ENCODE peak calls at places on chromosomes 3 and 15, in ten cellular contexts. One of them, this sample, is unnamed.

GRCh38 chr15:85813234-85813633 is 18.5 kb upstream of the KLHL25 start:
- DNase-seq in heart left ventricle: no peak
- DNase-seq in AG04449: no peak
- DNase-seq in fibroblast of the aortic adventitia: no peak
- DNase-seq in ascending aorta: no peak
- DNase-seq in fibroblast of mammary gland: no peak
- DNase-seq in breast epithelium: no peak
- DNase-seq in astrocyte: no peak
- DNase-seq in HFF-Myc: no peak
- DNase-seq in HepG2: no peak
- DNase-seq in this sample: no peak

GRCh38 chr3:53202331-53203015 is 41.5 kb downstream of the PRKCD start:
- DNase-seq in ascending aorta: no peak
- DNase-seq in HFF-Myc: no peak
- DNase-seq in heart left ventricle: no peak
- DNase-seq in HepG2: no peak
- DNase-seq in astrocyte: no peak
- DNase-seq in AG04449: no peak
- DNase-seq in fibroblast of the aortic adventitia: no peak
- DNase-seq in breast epithelium: no peak
- DNase-seq in fibroblast of mammary gland: no peak
- DNase-seq in this sample: no peak

GRCh38 chr3:161266731-161267150 is 45.6 kb downstream of the NMD3 start:
- DNase-seq in ascending aorta: no peak
- DNase-seq in astrocyte: peak; percentile 80
- DNase-seq in breast epithelium: no peak
- DNase-seq in fibroblast of mammary gland: peak; percentile 76
- DNase-seq in AG04449: peak; percentile 49
- DNase-seq in HFF-Myc: peak; percentile 44
- DNase-seq in HepG2: peak; percentile 43
- DNase-seq in heart left ventricle: no peak
- DNase-seq in fibroblast of the aortic adventitia: peak; percentile 59
- DNase-seq in this sample: peak; percentile 80

GRCh38 chr3:170355738-170356595 is 1.5 kb upstream of the SKIL start:
- DNase-seq in fibroblast of the aortic adventitia: peak; percentile 65
- DNase-seq in heart left ventricle: peak; percentile 54
- DNase-seq in breast epithelium: peak; percentile 30
- DNase-seq in astrocyte: peak; percentile 57
- DNase-seq in ascending aorta: peak; percentile 72
- DNase-seq in HepG2: no peak
- DNase-seq in AG04449: no peak
- DNase-seq in HFF-Myc: no peak
- DNase-seq in fibroblast of mammary gland: peak; percentile 25
- DNase-seq in this sample: peak; percentile 80

GRCh38 chr15:35254052-35254451 is 169.0 kb upstream of the NANOGP8 start:
- DNase-seq in fibroblast of mammary gland: no peak
- DNase-seq in breast epithelium: no peak
- DNase-seq in AG04449: no peak
- DNase-seq in ascending aorta: no peak
- DNase-seq in fibroblast of the aortic adventitia: no peak
- DNase-seq in heart left ventricle: no peak
- DNase-seq in astrocyte: no peak
- DNase-seq in HFF-Myc: no peak
- DNase-seq in HepG2: no peak
- DNase-seq in this sample: no peak

GRCh38 chr3:127286571-127287140 is 1.2 kb downstream of the PRR20G start:
- DNase-seq in HFF-Myc: no peak
- DNase-seq in HepG2: no peak
- DNase-seq in fibroblast of the aortic adventitia: peak; percentile 1
- DNase-seq in breast epithelium: no peak
- DNase-seq in astrocyte: no peak
- DNase-seq in AG04449: no peak
- DNase-seq in fibroblast of mammary gland: peak; percentile 21
- DNase-seq in ascending aorta: no peak
- DNase-seq in heart left ventricle: no peak
- DNase-seq in this sample: peak; percentile 1

GRCh38 chr3:15332405-15333098 is at the start of gene SH3BP5:
- DNase-seq in HepG2: no peak
- DNase-seq in astrocyte: peak; percentile 41
- DNase-seq in fibroblast of the aortic adventitia: peak; percentile 56
- DNase-seq in heart left ventricle: peak; percentile 79
- DNase-seq in AG04449: no peak
- DNase-seq in ascending aorta: peak; percentile 84
- DNase-seq in fibroblast of mammary gland: peak; percentile 50
- DNase-seq in breast epithelium: peak; percentile 71
- DNase-seq in HFF-Myc: no peak
- DNase-seq in this sample: peak; percentile 66

GRCh38 chr15:46304320-46304719 is 669.5 kb downstream of the SQOR start:
- DNase-seq in HepG2: peak; percentile 4
- DNase-seq in astrocyte: no peak
- DNase-seq in AG04449: no peak
- DNase-seq in breast epithelium: no peak
- DNase-seq in ascending aorta: no peak
- DNase-seq in heart left ventricle: no peak
- DNase-seq in fibroblast of the aortic adventitia: no peak
- DNase-seq in HFF-Myc: no peak
- DNase-seq in fibroblast of mammary gland: peak; percentile 10
- DNase-seq in this sample: no peak

GRCh38 chr3:72008226-72008996 is 223.5 kb upstream of the PROK2 start:
- DNase-seq in astrocyte: no peak
- DNase-seq in heart left ventricle: no peak
- DNase-seq in HepG2: no peak
- DNase-seq in breast epithelium: no peak
- DNase-seq in fibroblast of mammary gland: peak; percentile 94
- DNase-seq in fibroblast of the aortic adventitia: peak; percentile 42
- DNase-seq in AG04449: no peak
- DNase-seq in HFF-Myc: no peak
- DNase-seq in ascending aorta: no peak
- DNase-seq in this sample: peak; percentile 58

GRCh38 chr3:51539291-51539891 is 872 bp downstream of the RAD54L2 start:
- DNase-seq in HFF-Myc: no peak
- DNase-seq in ascending aorta: peak; percentile 62
- DNase-seq in fibroblast of the aortic adventitia: peak; percentile 52
- DNase-seq in HepG2: no peak
- DNase-seq in astrocyte: peak; percentile 83
- DNase-seq in fibroblast of mammary gland: peak; percentile 79
- DNase-seq in breast epithelium: no peak
- DNase-seq in heart left ventricle: peak; percentile 31
- DNase-seq in AG04449: no peak
- DNase-seq in this sample: peak; percentile 60

GRCh38 chr15:97061392-97061791 is 730.9 kb downstream of the NR2F2 start:
- DNase-seq in fibroblast of mammary gland: no peak
- DNase-seq in HFF-Myc: no peak
- DNase-seq in fibroblast of the aortic adventitia: no peak
- DNase-seq in ascending aorta: no peak
- DNase-seq in astrocyte: no peak
- DNase-seq in AG04449: no peak
- DNase-seq in HepG2: no peak
- DNase-seq in breast epithelium: no peak
- DNase-seq in heart left ventricle: no peak
- DNase-seq in this sample: no peak

GRCh38 chr15:84681822-84682221 is 23.8 kb upstream of the NMB start:
- DNase-seq in fibroblast of the aortic adventitia: no peak
- DNase-seq in HFF-Myc: no peak
- DNase-seq in heart left ventricle: no peak
- DNase-seq in AG04449: no peak
- DNase-seq in ascending aorta: no peak
- DNase-seq in astrocyte: peak; percentile 73
- DNase-seq in breast epithelium: no peak
- DNase-seq in HepG2: no peak
- DNase-seq in fibroblast of mammary gland: peak; percentile 78
- DNase-seq in this sample: peak; percentile 93

GRCh38 chr3:158347966-158348365 is 223.0 kb upstream of the MLF1 start:
- DNase-seq in breast epithelium: no peak
- DNase-seq in fibroblast of the aortic adventitia: peak; percentile 76
- DNase-seq in ascending aorta: no peak
- DNase-seq in astrocyte: peak; percentile 70
- DNase-seq in HFF-Myc: no peak
- DNase-seq in HepG2: no peak
- DNase-seq in fibroblast of mammary gland: peak; percentile 28
- DNase-seq in heart left ventricle: no peak
- DNase-seq in AG04449: no peak
- DNase-seq in this sample: peak; percentile 42

GRCh38 chr15:95498956-95499355 is 831.5 kb upstream of the NR2F2 start:
- DNase-seq in ascending aorta: no peak
- DNase-seq in HepG2: no peak
- DNase-seq in breast epithelium: no peak
- DNase-seq in astrocyte: no peak
- DNase-seq in fibroblast of mammary gland: no peak
- DNase-seq in heart left ventricle: no peak
- DNase-seq in HFF-Myc: no peak
- DNase-seq in AG04449: no peak
- DNase-seq in fibroblast of the aortic adventitia: no peak
- DNase-seq in this sample: no peak

GRCh38 chr3:172164620-172165362 is 125.4 kb downstream of the FNDC3B start:
- DNase-seq in breast epithelium: no peak
- DNase-seq in fibroblast of the aortic adventitia: no peak
- DNase-seq in fibroblast of mammary gland: no peak
- DNase-seq in HFF-Myc: no peak
- DNase-seq in AG04449: no peak
- DNase-seq in HepG2: no peak
- DNase-seq in astrocyte: no peak
- DNase-seq in ascending aorta: no peak
- DNase-seq in heart left ventricle: no peak
- DNase-seq in this sample: no peak

GRCh38 chr3:172166261-172166660 is 126.9 kb downstream of the FNDC3B start:
- DNase-seq in astrocyte: peak; percentile 55
- DNase-seq in HFF-Myc: no peak
- DNase-seq in heart left ventricle: no peak
- DNase-seq in fibroblast of mammary gland: no peak
- DNase-seq in ascending aorta: no peak
- DNase-seq in fibroblast of the aortic adventitia: no peak
- DNase-seq in breast epithelium: no peak
- DNase-seq in AG04449: no peak
- DNase-seq in HepG2: no peak
- DNase-seq in this sample: no peak

GRCh38 chr3:172170310-172170709 is 130.9 kb downstream of the FNDC3B start:
- DNase-seq in HepG2: no peak
- DNase-seq in fibroblast of the aortic adventitia: no peak
- DNase-seq in AG04449: no peak
- DNase-seq in astrocyte: no peak
- DNase-seq in breast epithelium: no peak
- DNase-seq in fibroblast of mammary gland: no peak
- DNase-seq in heart left ventricle: no peak
- DNase-seq in ascending aorta: no peak
- DNase-seq in HFF-Myc: no peak
- DNase-seq in this sample: no peak

GRCh38 chr3:172167892-172168648 is 128.7 kb downstream of the FNDC3B start:
- DNase-seq in heart left ventricle: no peak
- DNase-seq in astrocyte: peak; percentile 35
- DNase-seq in fibroblast of the aortic adventitia: peak; percentile 40
- DNase-seq in AG04449: no peak
- DNase-seq in fibroblast of mammary gland: peak; percentile 71
- DNase-seq in HepG2: no peak
- DNase-seq in breast epithelium: no peak
- DNase-seq in HFF-Myc: no peak
- DNase-seq in ascending aorta: no peak
- DNase-seq in this sample: no peak

GRCh38 chr3:172166890-172167289 is 127.5 kb downstream of the FNDC3B start:
- DNase-seq in fibroblast of mammary gland: no peak
- DNase-seq in HepG2: no peak
- DNase-seq in HFF-Myc: no peak
- DNase-seq in ascending aorta: no peak
- DNase-seq in fibroblast of the aortic adventitia: no peak
- DNase-seq in astrocyte: no peak
- DNase-seq in breast epithelium: no peak
- DNase-seq in AG04449: no peak
- DNase-seq in heart left ventricle: no peak
- DNase-seq in this sample: no peak
- H3K4me3 ChIP-seq in fibroblast of mammary gland: no peak overlapping the region
- H3K4me3 ChIP-seq in HepG2: no peak overlapping the region
- H3K4me3 ChIP-seq in HFF-Myc: no peak overlapping the region
- H3K4me3 ChIP-seq in ascending aorta: no peak overlapping the region
- H3K4me3 ChIP-seq in fibroblast of the aortic adventitia: no peak overlapping the region
- H3K4me3 ChIP-seq in astrocyte: no peak overlapping the region
- H3K4me3 ChIP-seq in breast epithelium: no peak overlapping the region
- H3K4me3 ChIP-seq in AG04449: no peak overlapping the region
- H3K4me3 ChIP-seq in heart left ventricle: no peak overlapping the region
- H3K4me3 ChIP-seq in this sample: no peak overlapping the region

DNA sequence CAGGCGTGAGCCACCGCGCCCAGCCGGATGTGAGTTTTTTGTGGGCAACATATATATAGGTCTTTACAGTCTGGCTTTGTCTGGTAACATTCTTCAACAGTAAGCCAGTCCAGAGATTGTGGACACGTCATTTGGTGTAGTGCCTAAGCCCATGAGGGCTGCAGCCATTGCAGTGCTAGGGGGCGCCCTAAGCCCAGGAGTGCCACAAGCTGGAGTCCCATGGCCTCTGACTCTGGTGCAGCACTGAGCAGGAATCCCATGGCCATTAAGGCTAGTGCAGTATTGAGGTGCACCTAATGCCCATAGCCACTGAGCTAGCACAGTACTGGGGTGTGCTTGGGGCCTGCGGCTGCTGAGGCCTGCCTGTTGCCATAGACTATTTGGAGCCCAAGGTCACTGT is 136.4 kb upstream of the NDN start:
- DNase-seq in AG04449: no peak
- DNase-seq in breast epithelium: no peak
- DNase-seq in heart left ventricle: no peak
- DNase-seq in HepG2: peak; percentile 29
- DNase-seq in fibroblast of mammary gland: no peak
- DNase-seq in ascending aorta: no peak
- DNase-seq in astrocyte: no peak
- DNase-seq in fibroblast of the aortic adventitia: no peak
- DNase-seq in HFF-Myc: no peak
- DNase-seq in this sample: no peak
- TF ChIP-seq CTCF in AG04449: no peak
- TF ChIP-seq CTCF in breast epithelium: no peak
- TF ChIP-seq CTCF in heart left ventricle: no peak
- TF ChIP-seq CTCF in HepG2: peak; percentile 58
- TF ChIP-seq CTCF in fibroblast of mammary gland: no peak
- TF ChIP-seq CTCF in ascending aorta: no peak
- TF ChIP-seq CTCF in astrocyte: no peak
- TF ChIP-seq CTCF in fibroblast of the aortic adventitia: no peak
- TF ChIP-seq CTCF in HFF-Myc: no peak
- TF ChIP-seq CTCF in this sample: no peak

DNA sequence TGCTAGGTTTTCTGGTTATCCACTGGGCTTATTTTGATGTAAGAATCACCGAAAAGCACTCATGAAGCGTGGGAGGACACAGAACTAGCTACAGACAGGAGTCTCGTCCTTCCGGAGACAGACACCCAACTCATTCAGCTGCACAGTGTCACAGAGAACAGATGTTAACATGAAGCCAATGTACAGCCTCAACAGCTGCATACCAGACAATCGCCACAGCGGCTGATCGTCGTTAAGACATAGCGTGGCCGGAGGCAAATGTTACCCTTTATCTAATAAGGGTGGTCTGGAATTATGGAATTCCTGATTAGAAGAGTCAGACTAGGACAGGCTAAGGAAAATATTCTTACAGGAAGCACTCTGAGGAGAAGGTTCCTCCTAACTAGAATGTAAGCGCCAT is 1.2 kb upstream of the PYGO1 start:
- DNase-seq in fibroblast of the aortic adventitia: no peak
- DNase-seq in HFF-Myc: no peak
- DNase-seq in heart left ventricle: no peak
- DNase-seq in breast epithelium: no peak
- DNase-seq in AG04449: no peak
- DNase-seq in ascending aorta: no peak
- DNase-seq in astrocyte: no peak
- DNase-seq in fibroblast of mammary gland: peak; percentile 19
- DNase-seq in HepG2: no peak
- DNase-seq in this sample: no peak
- H3K4me3 ChIP-seq in fibroblast of the aortic adventitia: no peak overlapping the region
- H3K4me3 ChIP-seq in HFF-Myc: peak overlapping the region; percentile 54
- H3K4me3 ChIP-seq in heart left ventricle: peak overlapping the region; percentile 51
- H3K4me3 ChIP-seq in breast epithelium: peak overlapping the region; percentile 85
- H3K4me3 ChIP-seq in AG04449: peak overlapping the region; percentile 72
- H3K4me3 ChIP-seq in ascending aorta: peak overlapping the region; percentile 80
- H3K4me3 ChIP-seq in astrocyte: peak overlapping the region; percentile 64
- H3K4me3 ChIP-seq in fibroblast of mammary gland: peak overlapping the region; percentile 65
- H3K4me3 ChIP-seq in HepG2: no peak overlapping the region
- H3K4me3 ChIP-seq in this sample: peak overlapping the region; percentile 71

GRCh38 chr15:29926083-29926388 is 103.8 kb upstream of the TJP1 start:
- DNase-seq in HepG2: no peak
- DNase-seq in astrocyte: no peak
- DNase-seq in heart left ventricle: no peak
- DNase-seq in HFF-Myc: no peak
- DNase-seq in AG04449: no peak
- DNase-seq in fibroblast of mammary gland: no peak
- DNase-seq in fibroblast of the aortic adventitia: no peak
- DNase-seq in ascending aorta: no peak
- DNase-seq in breast epithelium: no peak
- DNase-seq in this sample: no peak
- TF ChIP-seq CTCF in HepG2: no peak
- TF ChIP-seq CTCF in astrocyte: no peak
- TF ChIP-seq CTCF in heart left ventricle: no peak
- TF ChIP-seq CTCF in HFF-Myc: no peak
- TF ChIP-seq CTCF in AG04449: no peak
- TF ChIP-seq CTCF in fibroblast of mammary gland: no peak
- TF ChIP-seq CTCF in fibroblast of the aortic adventitia: no peak
- TF ChIP-seq CTCF in ascending aorta: no peak
- TF ChIP-seq CTCF in breast epithelium: no peak
- TF ChIP-seq CTCF in this sample: no peak